ENCODE peak calls at places on chromosomes 2 and 18, in four cellular contexts. U, K, E and S are unnamed samples.

GRCh38 chr2:77008925-77009706 is 513.1 kb downstream of the LRRTM4 start:
- DNase-seq in U (peak; percentile 45), E (no peak), K (no peak), S (peak; percentile 10)

GRCh38 chr18:1014951-1015627 is 110.4 kb downstream of the ADCYAP1 start:
- DNase-seq in E (no peak), U (peak; percentile 86), K (no peak), S (peak; percentile 67)

GRCh38 chr18:22559414-22560282 is 141.9 kb upstream of the CTAGE1 start:
- DNase-seq in K (no peak), E (peak; percentile 73), U (peak; percentile 79), S (peak; percentile 79)

GRCh38 chr2:69345434-69345833 is 41.6 kb downstream of the GFPT1 start:
- DNase-seq in K (no peak), E (no peak), U (no peak), S (peak; percentile 50)

GRCh38 chr18:57959278-57959677 is 84.7 kb upstream of the NEDD4L start:
- DNase-seq in E (peak; percentile 67), K (peak; percentile 19), U (peak; percentile 56), S (peak; percentile 53)

GRCh38 chr2:138727956-138728355 is 52.2 kb downstream of the NXPH2 start:
- DNase-seq in K (no peak), E (no peak), U (no peak), S (no peak)

GRCh38 chr2:65294701-65295100 is 67.1 kb downstream of the ACTR2 start:
- DNase-seq in U (no peak), E (no peak), K (no peak), S (no peak)

GRCh38 chr2:3101704-3102055 is 275.9 kb downstream of the EIPR1 start:
- DNase-seq in U (no peak), E (no peak), K (no peak), S (no peak)

GRCh38 chr18:74113711-74114110 is 33.9 kb downstream of the FBXO15 start:
- DNase-seq in E (peak; percentile 1), U (no peak), K (no peak), S (no peak)

GRCh38 chr2:59339837-59340207 is 1098.7 kb upstream of the FANCL start:
- DNase-seq in E (no peak), K (no peak), U (no peak), S (no peak)

GRCh38 chr2:128664499-128664971 is 345.9 kb upstream of the HS6ST1 start:
- DNase-seq in U (no peak), E (no peak), K (no peak), S (no peak)

GRCh38 chr2:46377287-46377605 is 80.0 kb downstream of the EPAS1 start:
- DNase-seq in U (no peak), K (no peak), E (peak; percentile 32), S (no peak)
- TF ChIP-seq CTCF in U (peak; percentile 3), K (no peak), E (no peak), S (no peak)

GRCh38 chr2:55986700-55987440 is 63.3 kb upstream of the EFEMP1 start:
- DNase-seq in K (no peak), E (peak; percentile 43), U (peak; percentile 90), S (peak; percentile 64)

GRCh38 chr2:55985406-55985805 is 61.8 kb upstream of the EFEMP1 start:
- DNase-seq in E (no peak), U (no peak), K (no peak), S (peak; percentile 62)

GRCh38 chr2:55989405-55989804 is 65.8 kb upstream of the EFEMP1 start:
- DNase-seq in K (no peak), E (no peak), U (no peak), S (no peak)

DNA sequence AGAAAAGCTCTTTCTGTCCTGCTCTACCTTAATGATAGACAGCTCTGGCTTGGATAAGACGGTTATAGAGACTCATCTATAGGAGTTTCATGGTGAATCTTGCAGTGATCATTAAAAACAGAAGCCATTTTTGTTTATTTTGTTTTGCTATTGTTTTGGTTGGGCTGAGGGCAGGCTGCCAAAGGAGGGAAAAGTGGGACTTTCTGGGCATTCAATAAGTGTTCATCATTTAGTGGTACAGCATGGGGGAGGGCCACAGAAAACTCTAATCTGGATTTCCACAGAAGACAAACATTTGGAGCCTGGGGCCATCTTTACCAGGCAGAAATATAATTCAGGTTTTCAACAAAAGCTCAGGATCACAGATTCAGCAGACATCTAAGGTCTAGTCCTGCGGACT is 62.4 kb upstream of the EFEMP1 start:
- DNase-seq in U (no peak), E (no peak), K (no peak), S (no peak)
- H3K4me3 ChIP-seq in U (no peak overlapping the region), E (no peak overlapping the region), K (no peak overlapping the region), S (no peak overlapping the region)

DNA sequence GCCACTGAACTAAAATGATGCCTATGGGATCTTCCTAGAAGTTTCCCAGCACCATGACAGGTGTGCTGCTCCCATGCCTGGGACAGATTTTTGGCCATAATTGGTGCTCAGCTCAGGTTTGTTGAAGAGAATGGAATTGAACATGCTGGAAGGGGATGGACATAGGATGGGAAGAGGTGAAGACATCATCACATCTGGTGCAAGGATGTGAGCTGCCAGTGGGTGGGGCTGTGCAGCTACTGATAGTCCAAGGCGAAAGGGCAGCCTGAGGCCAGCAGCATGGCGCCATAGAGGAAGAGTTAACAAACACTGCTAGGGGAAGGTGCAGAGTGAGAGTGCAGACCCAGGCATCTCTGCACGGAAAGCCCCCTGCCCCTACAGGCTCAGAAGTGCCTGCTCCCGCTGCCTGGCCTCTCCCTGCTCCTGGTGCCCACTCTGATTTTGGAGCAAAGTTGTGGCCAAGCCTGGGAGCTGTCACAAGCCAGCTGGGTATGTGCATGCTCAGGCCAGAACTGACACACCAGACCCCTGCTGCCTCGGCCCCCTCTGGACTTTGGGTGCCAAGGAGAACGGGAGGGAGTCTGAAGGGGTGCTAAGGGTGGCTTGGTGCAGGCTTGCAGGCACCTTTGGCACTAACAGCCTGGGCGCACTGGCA is 178.6 kb downstream of the ZBTB7C start:
- DNase-seq in K (no peak), U (peak; percentile 34), E (peak; percentile 68), S (peak; percentile 53)
- TF ChIP-seq CTCF in K (peak; percentile 81), U (peak; percentile 49), E (peak; percentile 56), S (peak; percentile 53)

GRCh38 chr2:80040226-80040625 is 264.3 kb downstream of the LRRTM1 start:
- DNase-seq in E (no peak), U (no peak), K (no peak), S (no peak)
- H3K4me3 ChIP-seq in E (no peak overlapping the region), U (no peak overlapping the region), K (no peak overlapping the region), S (no peak overlapping the region)

DNA sequence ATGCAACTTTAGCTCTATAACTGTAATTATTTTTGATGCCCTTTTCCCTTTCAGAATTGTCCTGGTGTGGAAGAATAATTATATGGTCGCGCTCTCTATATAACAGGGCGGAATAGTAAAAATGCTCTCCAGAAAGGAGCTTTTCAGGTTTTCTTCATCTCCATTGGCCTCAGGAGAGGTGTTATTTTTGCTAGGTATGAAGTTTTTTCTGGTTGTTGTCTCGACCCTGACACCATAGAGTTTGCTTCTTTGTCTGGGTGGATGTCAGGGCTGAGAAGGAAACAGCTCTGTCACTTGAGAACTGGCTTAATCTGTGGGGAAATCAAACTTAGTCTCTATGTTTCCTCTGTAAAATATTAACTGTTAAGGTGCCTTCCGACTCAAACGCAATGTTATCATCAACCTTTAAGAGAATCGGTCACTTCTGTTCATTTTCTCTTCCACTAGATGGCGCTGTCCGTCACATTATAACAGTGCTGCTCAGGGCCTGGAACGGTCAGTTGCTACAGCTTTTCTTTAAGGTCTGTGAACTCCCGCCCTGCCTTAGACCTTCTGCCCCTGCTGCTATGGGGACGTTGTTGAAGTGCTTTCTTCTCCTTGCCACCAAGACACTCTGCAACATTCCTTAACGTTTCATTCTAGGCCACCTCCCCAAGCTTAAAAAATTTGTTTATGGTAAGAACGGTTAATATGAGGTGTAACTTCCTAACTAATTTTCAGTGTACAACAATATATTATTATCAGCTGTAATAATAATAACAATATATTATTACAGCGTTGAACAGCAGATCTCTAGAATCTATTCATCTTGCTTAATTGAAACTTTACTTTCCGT is 23.8 kb upstream of the SERPINB12 start:
- DNase-seq in U (peak; percentile 48), E (peak; percentile 87), K (peak; percentile 31), S (peak; percentile 81)
- TF ChIP-seq CTCF in U (peak; percentile 76), E (peak; percentile 58), K (peak; percentile 66), S (peak; percentile 70)

GRCh38 chr2:33033524-33034150 is 86.9 kb downstream of the LTBP1 start:
- DNase-seq in K (no peak), U (peak; percentile 56), E (peak; percentile 84), S (peak; percentile 75)
- H3K4me3 ChIP-seq in K (no peak overlapping the region), U (peak overlapping the region; percentile 45), E (peak overlapping the region; percentile 52), S (no peak overlapping the region)